ENCODE peak calls at places on chromosomes 4 and X, in nine cellular contexts. F is activated B cell treated with CpG ODN at 0.5 μM for 24 hours; Y is effector memory CD8-positive, alpha-beta T cell; W is activated CD4-positive, alpha-beta T cell treated with anti-CD3 and anti-CD28 coated beads for 48 hours; M is HEK293T; L is CD4-positive, CD25-positive, alpha-beta regulatory T cell; A is AG09319; J is substantia nigra; N is progenitor cell of endocrine pancreas. B is an unnamed sample.

GRCh38 chrX:149572743-149573142 is 14.5 kb downstream of the MAGEA9B start:
- DNase-seq in A (no peak), N (no peak), Y (no peak), J (no peak), F (no peak), L (no peak), M (no peak), W (no peak), B (no peak)

GRCh38 chr4:124429746-124430250 is 282.7 kb downstream of the ANKRD50 start:
- DNase-seq in A (no peak), F (no peak), N (no peak), L (no peak), J (no peak), Y (no peak), M (no peak), W (no peak), B (no peak)

GRCh38 chrX:150348365-150348764 is 14.8 kb upstream of the MAMLD1 start:
- DNase-seq in Y (no peak), N (no peak), M (no peak), A (no peak), L (no peak), J (no peak), W (no peak), F (no peak), B (no peak)

GRCh38 chr4:177809786-177810185 is 367.5 kb upstream of the AGA start:
- DNase-seq in L (no peak), N (no peak), J (no peak), F (no peak), W (no peak), M (peak; percentile 19), A (no peak), Y (no peak), B (no peak)

GRCh38 chr4:124372916-124373315 is 339.6 kb downstream of the ANKRD50 start:
- DNase-seq in Y (no peak), A (no peak), M (no peak), F (no peak), J (no peak), L (no peak), W (no peak), N (no peak), B (no peak)

GRCh38 chrX:49001521-49002090 is 458 bp downstream of the GRIPAP1 start:
- DNase-seq in F (no peak), J (no peak), Y (peak; percentile 62), M (peak; percentile 26), A (no peak), N (no peak), W (peak; percentile 61), L (peak; percentile 57), B (no peak)

GRCh38 chr4:17468638-17469221 is 43.2 kb downstream of the QDPR start:
- DNase-seq in F (no peak), M (peak; percentile 53), Y (no peak), A (peak; percentile 10), L (no peak), J (no peak), N (no peak), W (peak; percentile 11), B (no peak)

GRCh38 chr4:21226637-21227538 is 526.6 kb downstream of the PACRGL start:
- DNase-seq in L (no peak), N (no peak), W (no peak), F (no peak), M (no peak), Y (no peak), A (no peak), J (no peak), B (no peak)

GRCh38 chrX:132480581-132481203 is 8.1 kb downstream of the MBNL3 start:
- DNase-seq in Y (peak; percentile 26), W (peak; percentile 38), J (peak; percentile 2), F (peak; percentile 15), N (no peak), M (no peak), L (peak; percentile 48), A (peak; percentile 64), B (no peak)

GRCh38 chr4:143473334-143474126 is 40.0 kb upstream of the SMARCA5 start:
- DNase-seq in Y (no peak), J (no peak), L (no peak), W (no peak), A (no peak), N (no peak), M (no peak), F (no peak), B (no peak)

GRCh38 chr4:142218726-142219125 is 582.3 kb downstream of the IL15 start:
- DNase-seq in L (no peak), F (no peak), N (no peak), J (no peak), M (no peak), W (no peak), Y (no peak), A (no peak), B (no peak)

GRCh38 chr4:107519057-107519456 is 201.0 kb downstream of the PAPSS1 start:
- DNase-seq in M (peak; percentile 16), A (peak; percentile 5), N (peak; percentile 10), L (no peak), W (no peak), Y (no peak), J (no peak), F (no peak), B (peak; percentile 1)

GRCh38 chr4:113537183-113537977 is 224.2 kb downstream of the CAMK2D start:
- DNase-seq in N (no peak), Y (no peak), F (no peak), A (no peak), W (no peak), J (no peak), L (no peak), M (no peak), B (no peak)

GRCh38 chrX:68647156-68647957 is at the start of gene STARD8:
- DNase-seq in J (no peak), A (no peak), L (no peak), N (peak; percentile 15), F (no peak), W (no peak), M (peak; percentile 59), Y (no peak), B (no peak)

GRCh38 chrX:85611926-85612325 is 232.5 kb upstream of the POF1B start:
- DNase-seq in F (no peak), N (no peak), M (peak; percentile 11), A (no peak), W (no peak), L (no peak), Y (no peak), J (no peak), B (no peak)

GRCh38 chr4:8495803-8496202 is 55.2 kb downstream of the TRMT44 start:
- DNase-seq in N (no peak), M (no peak), J (no peak), Y (no peak), A (no peak), L (no peak), W (no peak), F (no peak), B (no peak)

GRCh38 chr4:2948895-2949781 is 14.1 kb downstream of the NOP14 start:
- DNase-seq in A (no peak), J (peak; percentile 32), L (no peak), M (no peak), W (no peak), Y (no peak), F (no peak), N (no peak), B (no peak)

GRCh38 chrX:39527045-39527444 is 570.7 kb downstream of the BCOR start:
- DNase-seq in L (no peak), Y (no peak), F (no peak), M (no peak), N (no peak), A (no peak), J (no peak), W (no peak), B (no peak)

GRCh38 chrX:108209006-108209554 is 117.5 kb downstream of the ATG4A start:
- DNase-seq in Y (no peak), J (no peak), W (no peak), L (no peak), M (no peak), N (no peak), F (no peak), A (no peak), B (no peak)

GRCh38 chrX:119617511-119618164 is 11.4 kb upstream of the NKRF start:
- DNase-seq in J (no peak), Y (no peak), F (no peak), M (no peak), A (no peak), W (no peak), N (no peak), L (no peak), B (no peak)

GRCh38 chr4:80767944-80768343 is 262.6 kb upstream of the BMP3 start:
- DNase-seq in F (no peak), L (no peak), M (no peak), J (no peak), Y (no peak), W (no peak), N (no peak), A (no peak), B (no peak)

B was measured in HuH-7.5.